ENCODE peak calls at places on chromosomes 4 and X, in four cellular contexts. G is fibroblast of lung, O is B cell, I is heart left ventricle. D is an unnamed sample.

GRCh38 chr4:107888237-107888636 is 43.1 kb upstream of the CYP2U1 start:
- DNase-seq in G (no peak), O (no peak), I (no peak), D (no peak)

GRCh38 chrX:39556056-39556455 is 541.7 kb downstream of the BCOR start:
- DNase-seq in G (no peak), O (no peak), I (no peak), D (no peak)

GRCh38 chrX:123971963-123972362 is 10.5 kb downstream of the STAG2 start:
- DNase-seq in G (no peak), O (no peak), I (no peak), D (no peak)

GRCh38 chr4:185542626-185543336 is 7.5 kb upstream of the PDLIM3 start:
- DNase-seq in G (peak; percentile 56), O (no peak), I (peak; percentile 83), D (no peak)

GRCh38 chr4:119070301-119070700 is 65.3 kb upstream of the MYOZ2 start:
- DNase-seq in G (no peak), O (no peak), I (no peak), D (no peak)

GRCh38 chr4:85244638-85245037 is 230.3 kb upstream of the ARHGAP24 start:
- DNase-seq in G (no peak), O (no peak), I (no peak), D (no peak)

GRCh38 chr4:134426821-134427220 is 225.2 kb upstream of the PABPC4L start:
- DNase-seq in G (no peak), O (no peak), I (no peak), D (no peak)

GRCh38 chr4:8582436-8582835 is 2.2 kb downstream of the GPR78 start:
- DNase-seq in G (no peak), O (no peak), I (no peak), D (no peak)

GRCh38 chr4:150534818-150535217 is 47.1 kb upstream of the MAB21L2 start:
- DNase-seq in G (no peak), O (no peak), I (no peak), D (no peak)

GRCh38 chr4:57544811-57545654 is 434.8 kb upstream of the IGFBP7 start:
- DNase-seq in G (no peak), O (no peak), I (no peak), D (no peak)

GRCh38 chr4:16894406-16894805 is 4.0 kb downstream of the LDB2 start:
- DNase-seq in G (peak; percentile 76), O (no peak), I (no peak), D (no peak)

GRCh38 chr4:7256989-7257810 is 64.9 kb downstream of the SORCS2 start:
- DNase-seq in G (peak; percentile 33), O (no peak), I (peak; percentile 88), D (no peak)

GRCh38 chrX:43582540-43582913 is 73.6 kb upstream of the MAOA start:
- DNase-seq in G (no peak), O (no peak), I (no peak), D (no peak)

GRCh38 chr4:5460106-5460801 is 248.1 kb downstream of the EVC2 start:
- DNase-seq in G (peak; percentile 25), O (no peak), I (peak; percentile 35), D (no peak)

GRCh38 chr4:88743696-88744095 is 46.1 kb upstream of the NAP1L5 start:
- DNase-seq in G (peak; percentile 95), O (no peak), I (no peak), D (no peak)

GRCh38 chr4:576991-577498 is 950 bp upstream of the TMEM271 start:
- DNase-seq in G (no peak), O (no peak), I (no peak), D (no peak)

GRCh38 chr4:99134586-99134985 is 9.5 kb downstream of the ADH4 start:
- DNase-seq in G (peak; percentile 47), O (no peak), I (no peak), D (no peak)

GRCh38 chrX:45009371-45010000 is 136.5 kb downstream of the KDM6A start:
- DNase-seq in G (peak; percentile 58), O (no peak), I (no peak), D (no peak)

GRCh38 chr4:184647391-184648101 is 1.7 kb downstream of the CASP3 start:
- DNase-seq in G (peak; percentile 20), O (no peak), I (no peak), D (no peak)

GRCh38 chr4:30714408-30715031 is 5.6 kb upstream of the PCDH7 start:
- DNase-seq in G (peak; percentile 62), O (no peak), I (peak; percentile 24), D (no peak)

GRCh38 chr4:72340803-72341431 is 228.1 kb downstream of the ADAMTS3 start:
- DNase-seq in G (peak; percentile 23), O (no peak), I (no peak), D (no peak)
- TF ChIP-seq CTCF in G (no peak), O (no peak), I (no peak), D (no peak)

DNA sequence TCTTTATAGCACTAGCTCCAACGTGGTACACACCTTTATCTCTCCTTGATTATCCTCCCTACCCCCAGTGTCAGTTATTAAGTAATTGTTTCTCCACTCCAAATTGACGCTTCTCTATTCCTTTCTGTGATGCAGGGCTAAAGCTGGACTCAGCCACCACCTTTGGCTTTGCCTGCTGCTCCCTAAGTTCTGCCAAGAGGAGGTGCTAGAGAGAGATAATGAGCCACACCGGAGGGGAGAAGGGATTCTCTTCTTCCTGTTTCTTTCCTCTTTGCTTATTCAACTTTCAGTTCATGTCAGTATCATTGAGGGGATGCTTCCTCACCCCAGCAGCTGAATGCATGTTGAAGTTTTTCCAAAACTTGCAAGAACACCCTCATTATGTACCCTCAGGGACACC is 176.5 kb downstream of the GBA3 start:
- DNase-seq in G (no peak), O (no peak), I (no peak), D (no peak)
- TF ChIP-seq CTCF in G (no peak), O (no peak), I (no peak), D (no peak)

GRCh38 chr4:129994715-129995114 is 898.8 kb downstream of the C4orf33 start:
- DNase-seq in G (no peak), O (no peak), I (no peak), D (no peak)
- TF ChIP-seq CTCF in G (no peak), O (no peak), I (no peak), D (no peak)

GRCh38 chr4:144296941-144297340 is 156.4 kb upstream of the GYPA start:
- DNase-seq in G (no peak), O (no peak), I (no peak), D (no peak)
- TF ChIP-seq CTCF in G (no peak), O (no peak), I (no peak), D (no peak)

DNA sequence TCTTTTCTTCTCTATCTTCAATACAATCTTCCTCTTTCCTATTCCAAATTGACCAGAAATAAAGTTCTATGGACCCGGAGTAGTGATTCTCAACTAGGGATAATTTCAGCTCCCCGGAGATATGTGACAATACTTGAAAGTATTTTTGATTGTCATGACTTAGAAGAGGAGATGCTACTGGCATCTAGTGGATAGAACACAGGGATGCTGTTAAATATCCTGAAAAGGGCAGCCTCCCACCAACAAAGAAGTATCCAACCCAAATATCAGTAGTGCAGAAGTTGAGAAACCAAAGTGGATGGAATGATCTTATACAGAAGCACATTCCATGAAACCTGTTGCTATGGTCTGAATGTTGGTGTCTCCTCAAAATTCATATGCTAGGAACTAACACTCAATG is 65.7 kb upstream of the NDST3 start:
- DNase-seq in G (no peak), O (no peak), I (no peak), D (no peak)
- TF ChIP-seq CTCF in G (no peak), O (no peak), I (no peak), D (no peak)

GRCh38 chr4:37188100-37188499 is 56.4 kb upstream of the NWD2 start:
- DNase-seq in G (no peak), O (no peak), I (no peak), D (no peak)
- TF ChIP-seq CTCF in G (no peak), O (no peak), I (no peak), D (no peak)